ENCODE peak calls at places on chromosomes 13 and 19, in eight cellular contexts. P, A, I, C, E, R, F and H are unnamed samples.

GRCh38 chr13:42553098-42554046 is 20.6 kb upstream of the TNFSF11 start:
- DNase-seq in P (no peak), A (no peak), I (no peak), C (no peak), E (no peak), R (peak), F (no peak), H (peak)

GRCh38 chr13:21297452-21297851 is 121.0 kb downstream of the MRPL57 start:
- DNase-seq in P (no peak), A (no peak), I (no peak), C (peak), E (no peak), R (peak), F (no peak), H (no peak)

GRCh38 chr13:100454876-100455275 is 133.7 kb downstream of the GGACT start:
- DNase-seq in P (no peak), A (no peak), I (no peak), C (no peak), E (no peak), R (peak), F (no peak), H (no peak)

GRCh38 chr13:30341815-30342570 is 34.6 kb upstream of the KATNAL1 start:
- DNase-seq in P (no peak), A (no peak), I (no peak), C (peak), E (no peak), R (peak), F (peak), H (peak)

GRCh38 chr19:18531485-18531884 is 9.6 kb upstream of the ELL start:
- DNase-seq in P (no peak), A (no peak), I (no peak), C (no peak), E (no peak), R (no peak), F (no peak), H (no peak)

GRCh38 chr19:40576181-40576584 is 490 bp upstream of the SHKBP1 start:
- DNase-seq in P (no peak), A (no peak), I (peak), C (peak), E (no peak), R (no peak), F (no peak), H (no peak)

GRCh38 chr13:102878491-102878890 is 32.7 kb downstream of the ERCC5 start:
- DNase-seq in P (no peak), A (no peak), I (no peak), C (no peak), E (no peak), R (no peak), F (no peak), H (peak)

GRCh38 chr13:77781804-77782203 is 84.3 kb downstream of the SLAIN1 start:
- DNase-seq in P (no peak), A (no peak), I (no peak), C (no peak), E (no peak), R (no peak), F (no peak), H (no peak)

GRCh38 chr13:80296638-80297037 is 44.3 kb downstream of the SPRY2 start:
- DNase-seq in P (no peak), A (peak), I (no peak), C (no peak), E (no peak), R (no peak), F (no peak), H (no peak)

GRCh38 chr19:5395996-5396939 is 55.7 kb upstream of the PTPRS start:
- DNase-seq in P (no peak), A (no peak), I (no peak), C (peak), E (no peak), R (no peak), F (no peak), H (no peak)

GRCh38 chr13:61180245-61180644 is 235.4 kb downstream of the PCDH20 start:
- DNase-seq in P (no peak), A (no peak), I (no peak), C (no peak), E (no peak), R (no peak), F (no peak), H (no peak)

GRCh38 chr19:49064029-49064629 is 489 bp downstream of the NTF4 start:
- DNase-seq in P (no peak), A (peak), I (no peak), C (no peak), E (no peak), R (no peak), F (no peak), H (peak)

GRCh38 chr19:47032171-47032811 is 12.7 kb downstream of the NPAS1 start:
- DNase-seq in P (no peak), A (peak), I (peak), C (peak), E (peak), R (peak), F (peak), H (peak)

GRCh38 chr13:33182729-33183128 is 102.8 kb downstream of the STARD13 start:
- DNase-seq in P (no peak), A (no peak), I (no peak), C (no peak), E (no peak), R (no peak), F (no peak), H (no peak)